ENCODE peak calls at places on chromosomes 2 and 18, in nine cellular contexts. C is A549; L is prostate gland; U is NCI-H1417; N is HFFc6; S is stimulated activated CD4-positive, alpha-beta T cell treated with anti-CD3 and anti-CD28 coated beads, Interleukin-2, amount 100 ng/mL, for 48 hours; P is fibroblast of pulmonary artery; Q is activated CD4-positive, alpha-beta T cell treated with anti-CD3 and anti-CD28 coated beads, Interleukin-2, amount 50 U/mL, for 24 hours; B is WERI-Rb-1. X is an unnamed sample.

GRCh38 chr18:56245856-56246575 is 392.4 kb downstream of the TXNL1 start:
- DNase-seq in B (no peak), N (peak), Q (no peak), U (no peak), C (no peak), S (no peak), P (peak), L (no peak), X (peak)

GRCh38 chr2:109434351-109434750 is 179.4 kb downstream of the SEPTIN10 start:
- DNase-seq in P (no peak), C (no peak), Q (no peak), L (no peak), N (no peak), S (no peak), B (no peak), U (no peak), X (no peak)

GRCh38 chr2:71101656-71102055 is 28.4 kb downstream of the MCEE start:
- DNase-seq in B (no peak), Q (no peak), L (no peak), S (no peak), U (no peak), C (no peak), P (peak), N (peak), X (peak)

GRCh38 chr2:178403671-178404379 is 47.1 kb downstream of the PRKRA start:
- DNase-seq in L (no peak), P (no peak), S (no peak), N (no peak), B (no peak), Q (no peak), U (no peak), C (no peak), X (no peak)

GRCh38 chr2:232195487-232195886 is 183.1 kb upstream of the ALPP start:
- DNase-seq in B (no peak), N (no peak), L (no peak), U (no peak), P (no peak), S (no peak), C (no peak), Q (no peak), X (no peak)

GRCh38 chr2:216606551-216607527 is 26.4 kb upstream of the IGFBP2 start:
- DNase-seq in Q (peak), B (no peak), L (no peak), P (no peak), C (no peak), N (no peak), U (peak), S (peak), X (no peak)

GRCh38 chr18:48190994-48191393 is 218.2 kb downstream of the ZBTB7C start:
- DNase-seq in U (no peak), S (no peak), C (no peak), L (no peak), Q (no peak), N (no peak), B (no peak), P (no peak), X (no peak)

GRCh38 chr2:63506350-63506749 is 81.9 kb downstream of the WDPCP start:
- DNase-seq in L (no peak), P (no peak), U (no peak), C (no peak), Q (no peak), B (no peak), S (no peak), N (no peak), X (no peak)

GRCh38 chr2:239165206-239165831 is 235.5 kb downstream of the HDAC4 start:
- DNase-seq in U (no peak), C (no peak), Q (no peak), S (no peak), P (no peak), N (no peak), B (no peak), L (no peak), X (no peak)

X was measured in AG08396.